ENCODE peak calls at places on chromosome 15, in six cellular contexts. N, F, D, K, I and R are unnamed samples.

GRCh38 chr15:34914316-34914715 is 55.2 kb downstream of the AQR start:
- DNase-seq in N (no peak), F (no peak), D (no peak), K (no peak), I (no peak), R (no peak)

GRCh38 chr15:64224508-64224907 is 61.7 kb upstream of the PPIB start:
- DNase-seq in N (no peak), F (no peak), D (no peak), K (no peak), I (no peak), R (no peak)

GRCh38 chr15:99511865-99512632 is 53.7 kb upstream of the MEF2A start:
- DNase-seq in N (peak; percentile 95), F (no peak), D (no peak), K (no peak), I (no peak), R (peak; percentile 81)

GRCh38 chr15:62594017-62594416 is 428.9 kb upstream of the C2CD4B start:
- DNase-seq in N (no peak), F (no peak), D (no peak), K (no peak), I (no peak), R (no peak)

GRCh38 chr15:74892313-74892712 is 2.5 kb downstream of the MPI start:
- DNase-seq in N (no peak), F (no peak), D (no peak), K (peak; percentile 54), I (peak; percentile 69), R (no peak)

GRCh38 chr15:101501703-101502373 is 12.3 kb upstream of the PCSK6 start:
- DNase-seq in N (peak; percentile 52), F (peak; percentile 47), D (peak; percentile 45), K (no peak), I (no peak), R (no peak)

GRCh38 chr15:90585863-90586262 is 56.1 kb downstream of the CRTC3 start:
- DNase-seq in N (no peak), F (no peak), D (no peak), K (no peak), I (no peak), R (no peak)

GRCh38 chr15:33789141-33789540 is 179.2 kb upstream of the CHRM5 start:
- DNase-seq in N (no peak), F (no peak), D (no peak), K (no peak), I (no peak), R (no peak)

GRCh38 chr15:33131880-33132279 is 62.6 kb downstream of the FMN1 start:
- DNase-seq in N (no peak), F (no peak), D (no peak), K (no peak), I (peak; percentile 48), R (no peak)

GRCh38 chr15:99100245-99101173 is 4.4 kb upstream of the SYNM start:
- DNase-seq in N (peak; percentile 77), F (peak; percentile 48), D (peak; percentile 75), K (peak; percentile 83), I (peak; percentile 73), R (no peak)

GRCh38 chr15:90865702-90866101 is 2.7 kb upstream of the FURIN start:
- DNase-seq in N (no peak), F (no peak), D (no peak), K (no peak), I (no peak), R (no peak)

GRCh38 chr15:93986400-93986984 is 244.9 kb upstream of the MCTP2 start:
- DNase-seq in N (no peak), F (no peak), D (no peak), K (no peak), I (no peak), R (no peak)

DNA sequence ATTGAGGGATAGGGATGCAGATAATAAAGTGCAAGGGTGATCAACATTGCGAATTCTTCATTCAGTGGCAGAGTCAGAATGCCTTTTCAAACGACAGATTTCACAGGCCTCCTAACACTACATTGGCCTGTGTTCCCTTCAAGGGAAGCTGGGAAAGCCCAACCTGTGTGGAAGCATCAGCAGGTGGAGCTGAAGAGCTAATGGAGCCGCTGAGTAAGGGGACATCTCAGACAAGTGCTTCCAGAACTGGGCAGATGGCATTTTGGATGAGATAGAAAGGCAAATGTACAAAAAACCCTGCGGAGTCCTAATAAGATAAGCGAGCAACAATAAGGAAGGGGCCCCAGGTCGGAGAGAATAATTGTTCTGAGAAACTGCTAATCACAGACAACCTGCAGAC is 8.5 kb upstream of the SLC24A5 start:
- DNase-seq in N (no peak), F (no peak), D (peak; percentile 15), K (no peak), I (peak; percentile 60), R (no peak)
- TF ChIP-seq CTCF in N (no peak), F (no peak), D (peak; percentile 58), K (no peak), I (peak; percentile 66), R (no peak)

GRCh38 chr15:23860846-23861245 is 173.7 kb upstream of the NDN start:
- DNase-seq in N (no peak), F (no peak), D (no peak), K (no peak), I (no peak), R (no peak)

GRCh38 chr15:23869391-23869790 is 182.3 kb upstream of the NDN start:
- DNase-seq in N (no peak), F (no peak), D (peak; percentile 40), K (peak; percentile 37), I (peak; percentile 25), R (no peak)

GRCh38 chr15:23866832-23867231 is 179.7 kb upstream of the NDN start:
- DNase-seq in N (no peak), F (no peak), D (no peak), K (no peak), I (no peak), R (no peak)
- TF ChIP-seq CTCF in N (no peak), F (no peak), D (peak; percentile 34), K (peak; percentile 20), I (no peak), R (no peak)

GRCh38 chr15:89498574-89498906 is 2.2 kb upstream of the RHCG start:
- DNase-seq in N (no peak), F (no peak), D (no peak), K (no peak), I (no peak), R (no peak)

GRCh38 chr15:89501646-89502045 is 5.3 kb upstream of the RHCG start:
- DNase-seq in N (no peak), F (peak; percentile 4), D (no peak), K (no peak), I (no peak), R (no peak)

GRCh38 chr15:89499156-89499555 is 2.8 kb upstream of the RHCG start:
- DNase-seq in N (no peak), F (peak; percentile 19), D (no peak), K (no peak), I (no peak), R (peak; percentile 79)

GRCh38 chr15:89502867-89503595 is 6.6 kb upstream of the RHCG start:
- DNase-seq in N (no peak), F (peak; percentile 25), D (no peak), K (peak; percentile 33), I (peak; percentile 98), R (peak; percentile 86)

DNA sequence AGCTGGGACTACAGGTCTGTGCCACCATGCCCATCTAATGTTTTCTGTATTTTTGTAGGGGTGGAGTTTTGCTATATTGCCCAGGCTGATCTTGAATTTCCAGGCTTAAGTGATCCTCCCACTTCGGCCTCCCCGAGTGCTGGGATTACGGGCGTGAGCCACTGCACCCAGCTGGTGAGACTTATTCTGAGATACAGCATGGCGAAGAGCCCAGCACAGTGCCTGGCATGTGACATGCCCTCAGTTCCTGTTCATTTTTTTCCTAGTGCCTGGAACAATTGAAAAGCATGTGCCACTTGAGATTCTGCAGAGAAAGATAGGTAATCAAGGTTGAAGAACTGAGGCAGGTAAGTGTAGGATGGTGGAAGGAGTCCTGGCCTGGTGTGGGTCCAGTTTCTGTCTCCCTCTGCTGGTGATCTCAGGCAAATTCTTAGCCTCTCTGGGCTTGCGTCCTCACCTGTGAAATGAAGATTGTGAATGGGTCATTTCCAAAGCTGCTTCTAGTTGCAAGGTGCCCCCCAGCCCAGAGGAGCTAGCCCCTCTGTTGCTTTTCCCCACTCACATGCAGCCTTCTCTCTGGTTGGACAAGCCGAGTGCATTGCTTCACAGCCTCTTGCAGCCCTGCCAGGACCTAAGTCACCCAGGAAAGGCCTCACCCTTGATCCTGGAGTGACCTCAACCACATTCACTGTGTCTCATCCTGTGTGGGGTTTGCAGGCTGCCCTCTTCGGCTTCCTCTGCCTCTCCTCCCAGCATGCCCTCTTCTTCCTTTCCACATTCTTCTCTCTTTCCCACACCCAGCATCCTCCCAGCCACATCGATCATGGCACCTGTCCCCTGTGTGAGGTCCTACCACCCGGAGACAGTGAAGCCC is 4.3 kb upstream of the RHCG start:
- DNase-seq in N (no peak), F (peak; percentile 10), D (no peak), K (no peak), I (peak; percentile 51), R (no peak)
- TF ChIP-seq CTCF in N (no peak), F (no peak), D (peak; percentile 34), K (no peak), I (peak; percentile 56), R (no peak)

DNA sequence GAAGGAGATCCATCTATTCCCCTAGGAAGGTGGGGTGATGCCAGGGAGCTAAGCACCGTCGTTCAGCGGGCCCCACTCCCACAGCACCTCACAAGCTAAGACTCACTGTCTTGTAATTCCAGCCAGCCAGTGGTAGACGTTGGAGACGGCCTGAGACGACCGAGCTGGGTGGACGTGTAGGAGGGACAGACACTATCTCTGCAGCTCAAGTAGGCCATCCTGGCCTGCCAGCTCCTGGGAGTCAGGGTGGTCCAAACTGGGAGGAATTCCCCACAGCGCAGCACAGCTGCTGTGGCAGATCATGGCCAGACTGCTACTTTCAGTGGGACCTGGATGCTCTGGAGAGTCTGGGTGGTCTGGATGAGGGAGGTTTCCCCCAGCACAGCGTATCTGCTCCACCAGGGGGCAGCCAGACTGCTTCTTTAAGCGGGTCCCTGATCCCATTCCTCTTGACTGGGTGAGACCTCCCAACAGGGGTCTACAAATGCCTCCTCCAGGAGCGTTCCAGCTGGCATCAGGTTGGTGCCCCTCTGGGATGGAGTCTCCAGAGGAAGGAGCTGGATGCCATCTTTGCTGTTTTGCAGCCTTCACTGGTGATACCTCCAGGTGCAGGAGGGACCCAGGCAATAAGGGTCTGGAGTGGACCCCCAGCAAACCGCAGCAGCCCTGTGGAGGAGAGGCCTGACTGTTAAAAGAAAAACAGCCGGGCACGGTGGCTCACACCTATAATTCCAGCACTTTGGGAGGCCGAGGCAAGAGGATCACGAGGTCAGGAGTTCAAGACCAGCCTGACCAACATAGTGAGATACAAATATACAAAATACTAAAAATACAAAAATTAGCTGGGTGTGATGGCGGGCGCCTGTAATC is 27.6 kb downstream of the GNB5 start:
- DNase-seq in N (no peak), F (no peak), D (no peak), K (no peak), I (no peak), R (peak; percentile 75)
- TF ChIP-seq CTCF in N (no peak), F (peak; percentile 19), D (peak; percentile 39), K (no peak), I (no peak), R (no peak)

DNA sequence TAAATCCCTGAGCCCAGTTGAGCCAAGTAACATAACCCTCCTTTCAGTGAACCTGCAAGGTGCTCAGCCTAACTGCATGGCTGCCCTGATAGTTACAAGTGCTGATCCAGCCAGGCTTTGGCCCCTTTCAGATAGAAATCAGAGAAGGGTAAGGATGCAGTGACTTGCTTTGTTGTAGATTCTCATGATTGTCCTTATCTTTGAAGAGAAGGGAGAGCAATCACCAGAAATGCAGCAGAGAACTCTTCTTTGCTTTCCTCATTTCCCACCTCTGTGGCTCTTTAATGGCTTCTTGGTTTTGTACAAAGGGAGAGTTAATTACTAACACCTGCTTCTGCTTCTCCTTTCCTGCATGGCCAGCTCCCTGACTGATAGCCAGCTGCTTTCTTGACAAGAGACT is 271.4 kb upstream of the NR2E3 start:
- DNase-seq in N (no peak), F (no peak), D (no peak), K (no peak), I (no peak), R (no peak)
- TF ChIP-seq CTCF in N (no peak), F (no peak), D (no peak), K (no peak), I (no peak), R (no peak)